ENCODE peak calls at places on chromosomes 5 and 9, in ten cellular contexts. V, F, L, E, N, Y, J, D, O and C are unnamed samples.

GRCh38 chr5:90916947-90917800 is 358.6 kb downstream of the ADGRV1 start:
- DNase-seq in N (no peak), V (no peak), F (no peak), E (no peak), D (no peak), J (no peak), Y (no peak), O (no peak), L (no peak), C (no peak)

GRCh38 chr5:172002310-172002709 is 4.1 kb downstream of the FBXW11 start:
- DNase-seq in N (no peak), J (peak), Y (no peak), D (no peak), E (no peak), F (peak), O (no peak), V (no peak), L (no peak), C (no peak)

GRCh38 chr5:96582343-96582742 is 79.8 kb upstream of the CAST start:
- DNase-seq in Y (peak), F (no peak), E (no peak), J (peak), O (no peak), L (no peak), V (no peak), N (peak), D (peak), C (no peak)

GRCh38 chr9:132241840-132242620 is 80.2 kb downstream of the NTNG2 start:
- DNase-seq in D (peak), N (no peak), O (no peak), V (peak), L (peak), F (peak), E (no peak), Y (peak), J (peak), C (no peak)

GRCh38 chr9:132404228-132404881 is 2.3 kb downstream of the TTF1 start:
- DNase-seq in D (no peak), O (no peak), F (peak), E (no peak), V (no peak), Y (no peak), L (no peak), J (no peak), N (no peak), C (no peak)

GRCh38 chr9:93600504-93600903 is 24.1 kb downstream of the PHF2 start:
- DNase-seq in D (no peak), Y (peak), V (no peak), J (no peak), F (peak), E (no peak), O (no peak), N (no peak), L (peak), C (no peak)

GRCh38 chr5:133818869-133819600 is 149.4 kb downstream of the C5orf15 start:
- DNase-seq in E (no peak), N (no peak), J (no peak), D (no peak), Y (no peak), L (no peak), V (no peak), F (peak), O (no peak), C (no peak)

GRCh38 chr5:140588311-140589070 is 23.9 kb downstream of the SLC35A4 start:
- DNase-seq in F (no peak), J (no peak), E (no peak), Y (no peak), N (no peak), D (no peak), O (no peak), L (no peak), V (no peak), C (no peak)

GRCh38 chr9:6552033-6552737 is 93.3 kb downstream of the GLDC start:
- DNase-seq in Y (no peak), V (no peak), F (no peak), L (no peak), J (peak), E (no peak), N (no peak), D (no peak), O (no peak), C (peak)

GRCh38 chr9:36725777-36726356 is 153.2 kb downstream of the MELK start:
- DNase-seq in O (no peak), F (no peak), J (no peak), V (no peak), L (no peak), E (no peak), N (no peak), D (no peak), Y (no peak), C (no peak)